ENCODE peak calls at places on chromosomes 3 and 15, in eight cellular contexts. One of them, this sample, is unnamed.

GRCh38 chr3:113295463-113295862 is 84.1 kb downstream of the BOC start:
- DNase-seq in PC-3: no peak
- DNase-seq in aorta: no peak
- DNase-seq in right cardiac atrium: no peak
- DNase-seq in adrenal gland: no peak
- DNase-seq in lung: no peak
- DNase-seq in body of pancreas: no peak
- DNase-seq in cardiac muscle cell: no peak
- DNase-seq in this sample: no peak

GRCh38 chr3:194184265-194184751 is 48.4 kb downstream of the HES1 start:
- DNase-seq in PC-3: peak; percentile 16
- DNase-seq in aorta: no peak
- DNase-seq in right cardiac atrium: no peak
- DNase-seq in adrenal gland: no peak
- DNase-seq in lung: no peak
- DNase-seq in body of pancreas: no peak
- DNase-seq in cardiac muscle cell: no peak
- DNase-seq in this sample: no peak

GRCh38 chr3:146196789-146197188 is 35.8 kb upstream of the PLOD2 start:
- DNase-seq in PC-3: no peak
- DNase-seq in aorta: no peak
- DNase-seq in right cardiac atrium: no peak
- DNase-seq in adrenal gland: no peak
- DNase-seq in lung: no peak
- DNase-seq in body of pancreas: no peak
- DNase-seq in cardiac muscle cell: no peak
- DNase-seq in this sample: no peak

GRCh38 chr3:85572978-85573377 is 614.2 kb downstream of the CADM2 start:
- DNase-seq in PC-3: no peak
- DNase-seq in aorta: no peak
- DNase-seq in right cardiac atrium: no peak
- DNase-seq in adrenal gland: no peak
- DNase-seq in lung: no peak
- DNase-seq in body of pancreas: no peak
- DNase-seq in cardiac muscle cell: no peak
- DNase-seq in this sample: no peak

GRCh38 chr15:34584321-34584668 is 844 bp upstream of the GOLGA8B start:
- DNase-seq in PC-3: no peak
- DNase-seq in aorta: no peak
- DNase-seq in right cardiac atrium: no peak
- DNase-seq in adrenal gland: no peak
- DNase-seq in lung: no peak
- DNase-seq in body of pancreas: no peak
- DNase-seq in cardiac muscle cell: no peak
- DNase-seq in this sample: no peak

GRCh38 chr3:177705976-177706866 is 508.9 kb upstream of the TBL1XR1 start:
- DNase-seq in PC-3: no peak
- DNase-seq in aorta: peak; percentile 65
- DNase-seq in right cardiac atrium: peak; percentile 91
- DNase-seq in adrenal gland: peak; percentile 21
- DNase-seq in lung: peak; percentile 42
- DNase-seq in body of pancreas: peak; percentile 27
- DNase-seq in cardiac muscle cell: no peak
- DNase-seq in this sample: no peak

GRCh38 chr3:123733805-123734526 is 149.1 kb upstream of the HACD2 start:
- DNase-seq in PC-3: peak; percentile 95
- DNase-seq in aorta: no peak
- DNase-seq in right cardiac atrium: no peak
- DNase-seq in adrenal gland: no peak
- DNase-seq in lung: no peak
- DNase-seq in body of pancreas: no peak
- DNase-seq in cardiac muscle cell: no peak
- DNase-seq in this sample: no peak

GRCh38 chr15:95032181-95032580 is 800.8 kb downstream of the MCTP2 start:
- DNase-seq in PC-3: no peak
- DNase-seq in aorta: no peak
- DNase-seq in right cardiac atrium: no peak
- DNase-seq in adrenal gland: no peak
- DNase-seq in lung: no peak
- DNase-seq in body of pancreas: no peak
- DNase-seq in cardiac muscle cell: no peak
- DNase-seq in this sample: no peak

GRCh38 chr15:57527382-57528091 is 64.2 kb upstream of the MYZAP start:
- DNase-seq in PC-3: peak; percentile 80
- DNase-seq in aorta: peak; percentile 48
- DNase-seq in right cardiac atrium: peak; percentile 66
- DNase-seq in adrenal gland: peak; percentile 60
- DNase-seq in lung: no peak
- DNase-seq in body of pancreas: peak; percentile 64
- DNase-seq in cardiac muscle cell: peak; percentile 76
- DNase-seq in this sample: peak; percentile 71

GRCh38 chr3:154801729-154802128 is 278.4 kb upstream of the MME start:
- DNase-seq in PC-3: no peak
- DNase-seq in aorta: no peak
- DNase-seq in right cardiac atrium: no peak
- DNase-seq in adrenal gland: no peak
- DNase-seq in lung: no peak
- DNase-seq in body of pancreas: no peak
- DNase-seq in cardiac muscle cell: no peak
- DNase-seq in this sample: no peak

GRCh38 chr15:100725121-100726069 is 123.0 kb downstream of the ASB7 start:
- DNase-seq in PC-3: peak; percentile 37
- DNase-seq in aorta: no peak
- DNase-seq in right cardiac atrium: no peak
- DNase-seq in adrenal gland: no peak
- DNase-seq in lung: peak; percentile 26
- DNase-seq in body of pancreas: no peak
- DNase-seq in cardiac muscle cell: no peak
- DNase-seq in this sample: no peak

GRCh38 chr15:95760508-95760907 is 570.0 kb upstream of the NR2F2 start:
- DNase-seq in PC-3: peak; percentile 4
- DNase-seq in aorta: no peak
- DNase-seq in right cardiac atrium: peak; percentile 38
- DNase-seq in adrenal gland: peak; percentile 44
- DNase-seq in lung: no peak
- DNase-seq in body of pancreas: no peak
- DNase-seq in cardiac muscle cell: peak; percentile 46
- DNase-seq in this sample: no peak

GRCh38 chr3:12707425-12707824 is 43.5 kb upstream of the RAF1 start:
- DNase-seq in PC-3: peak; percentile 39
- DNase-seq in aorta: no peak
- DNase-seq in right cardiac atrium: no peak
- DNase-seq in adrenal gland: no peak
- DNase-seq in lung: no peak
- DNase-seq in body of pancreas: no peak
- DNase-seq in cardiac muscle cell: no peak
- DNase-seq in this sample: no peak

GRCh38 chr3:40511031-40511718 is 5.3 kb downstream of the ZNF620 start:
- DNase-seq in PC-3: no peak
- DNase-seq in aorta: no peak
- DNase-seq in right cardiac atrium: no peak
- DNase-seq in adrenal gland: no peak
- DNase-seq in lung: no peak
- DNase-seq in body of pancreas: no peak
- DNase-seq in cardiac muscle cell: no peak
- DNase-seq in this sample: no peak

GRCh38 chr3:154898398-154898797 is 181.7 kb upstream of the MME start:
- DNase-seq in PC-3: no peak
- DNase-seq in aorta: no peak
- DNase-seq in right cardiac atrium: no peak
- DNase-seq in adrenal gland: no peak
- DNase-seq in lung: no peak
- DNase-seq in body of pancreas: no peak
- DNase-seq in cardiac muscle cell: no peak
- DNase-seq in this sample: no peak

GRCh38 chr3:141797167-141797773 is 34.1 kb downstream of the GRK7 start:
- DNase-seq in PC-3: no peak
- DNase-seq in aorta: peak; percentile 68
- DNase-seq in right cardiac atrium: peak; percentile 89
- DNase-seq in adrenal gland: peak; percentile 51
- DNase-seq in lung: peak; percentile 32
- DNase-seq in body of pancreas: peak; percentile 40
- DNase-seq in cardiac muscle cell: peak; percentile 37
- DNase-seq in this sample: peak; percentile 69

GRCh38 chr3:159196316-159196715 is 394.5 kb downstream of the MFSD1 start:
- DNase-seq in PC-3: no peak
- DNase-seq in aorta: no peak
- DNase-seq in right cardiac atrium: no peak
- DNase-seq in adrenal gland: no peak
- DNase-seq in lung: no peak
- DNase-seq in body of pancreas: no peak
- DNase-seq in cardiac muscle cell: no peak
- DNase-seq in this sample: no peak

GRCh38 chr3:158267015-158267414 is 157.1 kb downstream of the RSRC1 start:
- DNase-seq in PC-3: no peak
- DNase-seq in aorta: no peak
- DNase-seq in right cardiac atrium: no peak
- DNase-seq in adrenal gland: no peak
- DNase-seq in lung: no peak
- DNase-seq in body of pancreas: no peak
- DNase-seq in cardiac muscle cell: no peak
- DNase-seq in this sample: no peak

GRCh38 chr3:71069797-71070196 is 513.7 kb downstream of the FOXP1 start:
- DNase-seq in PC-3: peak; percentile 86
- DNase-seq in aorta: peak; percentile 72
- DNase-seq in right cardiac atrium: peak; percentile 87
- DNase-seq in adrenal gland: peak; percentile 49
- DNase-seq in lung: peak; percentile 74
- DNase-seq in body of pancreas: peak; percentile 55
- DNase-seq in cardiac muscle cell: peak; percentile 33
- DNase-seq in this sample: peak; percentile 76

GRCh38 chr15:63378946-63379345 is 2.7 kb downstream of the CA12 start:
- DNase-seq in PC-3: no peak
- DNase-seq in aorta: no peak
- DNase-seq in right cardiac atrium: no peak
- DNase-seq in adrenal gland: no peak
- DNase-seq in lung: no peak
- DNase-seq in body of pancreas: no peak
- DNase-seq in cardiac muscle cell: no peak
- DNase-seq in this sample: peak; percentile 27

GRCh38 chr3:114651555-114651954 is 357.7 kb downstream of the TIGIT start:
- DNase-seq in PC-3: no peak
- DNase-seq in aorta: no peak
- DNase-seq in right cardiac atrium: peak; percentile 42
- DNase-seq in adrenal gland: peak; percentile 50
- DNase-seq in lung: no peak
- DNase-seq in body of pancreas: no peak
- DNase-seq in cardiac muscle cell: no peak
- DNase-seq in this sample: no peak

GRCh38 chr3:143507735-143508580 is 340.3 kb downstream of the SLC9A9 start:
- DNase-seq in PC-3: peak; percentile 43
- DNase-seq in aorta: no peak
- DNase-seq in right cardiac atrium: no peak
- DNase-seq in adrenal gland: no peak
- DNase-seq in lung: no peak
- DNase-seq in body of pancreas: no peak
- DNase-seq in cardiac muscle cell: no peak
- DNase-seq in this sample: no peak

GRCh38 chr15:23467110-23467600 is 20.1 kb upstream of the GOLGA6L2 start:
- DNase-seq in PC-3: peak; percentile 67
- DNase-seq in aorta: no peak
- DNase-seq in right cardiac atrium: no peak
- DNase-seq in adrenal gland: no peak
- DNase-seq in lung: no peak
- DNase-seq in body of pancreas: no peak
- DNase-seq in cardiac muscle cell: peak; percentile 34
- DNase-seq in this sample: no peak

GRCh38 chr3:172519740-172520139 is 3.5 kb downstream of the TNFSF10 start:
- DNase-seq in PC-3: no peak
- DNase-seq in aorta: no peak
- DNase-seq in right cardiac atrium: no peak
- DNase-seq in adrenal gland: no peak
- DNase-seq in lung: no peak
- DNase-seq in body of pancreas: no peak
- DNase-seq in cardiac muscle cell: no peak
- DNase-seq in this sample: no peak
- H3K4me1 ChIP-seq in PC-3: peaks cover 28% of the 10 kb centered on the region
- H3K4me1 ChIP-seq in aorta: no peaks in the 10 kb centered on the region
- H3K4me1 ChIP-seq in right cardiac atrium: peaks cover 5% of the 10 kb centered on the region
- H3K4me1 ChIP-seq in adrenal gland: peaks cover 67% of the 10 kb centered on the region
- H3K4me1 ChIP-seq in lung: peaks cover 9% of the 10 kb centered on the region
- H3K4me1 ChIP-seq in body of pancreas: peaks cover 63% of the 10 kb centered on the region
- H3K4me1 ChIP-seq in cardiac muscle cell: no peaks in the 10 kb centered on the region
- H3K4me1 ChIP-seq in this sample: peaks cover 35% of the 10 kb centered on the region

GRCh38 chr3:172317984-172318383 is 130.3 kb downstream of the GHSR start:
- DNase-seq in PC-3: peak; percentile 89
- DNase-seq in aorta: peak; percentile 70
- DNase-seq in right cardiac atrium: peak; percentile 60
- DNase-seq in adrenal gland: peak; percentile 46
- DNase-seq in lung: peak; percentile 41
- DNase-seq in body of pancreas: peak; percentile 65
- DNase-seq in cardiac muscle cell: no peak
- DNase-seq in this sample: peak; percentile 73
- H3K4me1 ChIP-seq in PC-3: peaks cover 36% of the 10 kb centered on the region
- H3K4me1 ChIP-seq in aorta: peaks cover 16% of the 10 kb centered on the region
- H3K4me1 ChIP-seq in right cardiac atrium: peaks cover 22% of the 10 kb centered on the region
- H3K4me1 ChIP-seq in adrenal gland: peaks cover 82% of the 10 kb centered on the region
- H3K4me1 ChIP-seq in lung: peaks cover 5% of the 10 kb centered on the region
- H3K4me1 ChIP-seq in body of pancreas: peaks cover 30% of the 10 kb centered on the region
- H3K4me1 ChIP-seq in cardiac muscle cell: peaks cover 61% of the 10 kb centered on the region
- H3K4me1 ChIP-seq in this sample: peaks cover 90% of the 10 kb centered on the region

DNA sequence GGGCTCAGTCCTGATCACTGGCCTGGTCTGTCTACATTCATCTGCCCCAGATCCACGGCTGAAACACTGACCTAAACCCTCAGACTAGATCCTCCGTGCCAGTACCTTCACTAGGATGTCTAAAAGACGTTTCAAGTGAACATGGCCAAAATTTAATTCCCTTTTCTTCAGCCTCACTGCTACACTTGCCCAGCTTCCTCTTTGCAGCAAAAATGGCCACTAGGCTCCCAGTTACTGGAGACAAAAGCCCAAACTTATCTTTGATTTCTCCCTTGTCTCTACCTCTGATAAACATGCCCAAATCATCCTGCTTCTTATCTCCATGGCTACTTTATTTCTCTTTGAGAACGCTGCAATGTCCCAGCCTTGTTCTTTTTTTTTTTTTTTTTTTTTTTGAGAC is 1.6 kb downstream of the RASSF1 start:
- DNase-seq in PC-3: no peak
- DNase-seq in aorta: no peak
- DNase-seq in right cardiac atrium: no peak
- DNase-seq in adrenal gland: no peak
- DNase-seq in lung: no peak
- DNase-seq in body of pancreas: no peak
- DNase-seq in cardiac muscle cell: no peak
- DNase-seq in this sample: no peak
- H3K4me1 ChIP-seq in PC-3: peaks cover 29% of the 10 kb centered on the region
- H3K4me1 ChIP-seq in aorta: no peaks in the 10 kb centered on the region
- H3K4me1 ChIP-seq in right cardiac atrium: no peaks in the 10 kb centered on the region
- H3K4me1 ChIP-seq in adrenal gland: peaks cover 42% of the 10 kb centered on the region
- H3K4me1 ChIP-seq in lung: peaks cover 23% of the 10 kb centered on the region
- H3K4me1 ChIP-seq in body of pancreas: peaks cover 35% of the 10 kb centered on the region
- H3K4me1 ChIP-seq in cardiac muscle cell: peaks cover 11% of the 10 kb centered on the region
- H3K4me1 ChIP-seq in this sample: peaks cover 69% of the 10 kb centered on the region

GRCh38 chr3:63967675-63968611 is 55.4 kb downstream of the PSMD6 start:
- DNase-seq in PC-3: no peak
- DNase-seq in aorta: no peak
- DNase-seq in right cardiac atrium: peak; percentile 76
- DNase-seq in adrenal gland: peak; percentile 28
- DNase-seq in lung: no peak
- DNase-seq in body of pancreas: peak; percentile 72
- DNase-seq in cardiac muscle cell: peak; percentile 43
- DNase-seq in this sample: peak; percentile 74
- H3K4me1 ChIP-seq in PC-3: peaks cover 9% of the 10 kb centered on the region
- H3K4me1 ChIP-seq in aorta: peaks cover 11% of the 10 kb centered on the region
- H3K4me1 ChIP-seq in right cardiac atrium: peaks cover 2% of the 10 kb centered on the region
- H3K4me1 ChIP-seq in adrenal gland: peaks cover 45% of the 10 kb centered on the region
- H3K4me1 ChIP-seq in lung: peaks cover 10% of the 10 kb centered on the region
- H3K4me1 ChIP-seq in body of pancreas: peaks cover 94% of the 10 kb centered on the region
- H3K4me1 ChIP-seq in cardiac muscle cell: peaks cover 51% of the 10 kb centered on the region
- H3K4me1 ChIP-seq in this sample: no peaks in the 10 kb centered on the region